ENCODE peak calls at places on chromosomes 5 and 9, in four cellular contexts. F, P, L and S are unnamed samples.

GRCh38 chr5:23332650-23333251 is 174.7 kb upstream of the PRDM9 start:
- DNase-seq in F (peak; percentile 0), P (no peak), L (no peak), S (no peak)

GRCh38 chr5:43638107-43638506 is 35.1 kb downstream of the NNT start:
- DNase-seq in F (no peak), P (no peak), L (no peak), S (no peak)

GRCh38 chr5:160287378-160288051 is 24.8 kb downstream of the CCNJL start:
- DNase-seq in F (no peak), P (no peak), L (no peak), S (no peak)

GRCh38 chr5:158135682-158136176 is 276.8 kb upstream of the CLINT1 start:
- DNase-seq in F (no peak), P (no peak), L (no peak), S (no peak)

GRCh38 chr5:72555871-72556270 is 48.7 kb upstream of the ZNF366 start:
- DNase-seq in F (no peak), P (no peak), L (no peak), S (no peak)

GRCh38 chr9:76605271-76605670 is 146.3 kb downstream of the GCNT1 start:
- DNase-seq in F (no peak), P (peak; percentile 15), L (no peak), S (no peak)

GRCh38 chr5:83026930-83027687 is 50.1 kb downstream of the TMEM167A start:
- DNase-seq in F (no peak), P (peak; percentile 30), L (no peak), S (no peak)

GRCh38 chr5:80481019-80481893 is 6.6 kb upstream of the FAM151B start:
- DNase-seq in F (peak; percentile 7), P (peak; percentile 27), L (peak; percentile 63), S (peak; percentile 43)

GRCh38 chr5:134902071-134902801 is 2.7 kb upstream of the PCBD2 start:
- DNase-seq in F (no peak), P (peak; percentile 60), L (no peak), S (peak; percentile 5)

GRCh38 chr9:129176786-129177442 is 1.1 kb downstream of the IER5L start:
- DNase-seq in F (no peak), P (no peak), L (peak; percentile 51), S (peak; percentile 30)

GRCh38 chr9:129724456-129725190 is 28.2 kb downstream of the PTGES start:
- DNase-seq in F (no peak), P (no peak), L (no peak), S (no peak)

GRCh38 chr5:3878267-3878666 is 282.6 kb downstream of the IRX1 start:
- DNase-seq in F (no peak), P (no peak), L (no peak), S (no peak)

GRCh38 chr5:75734913-75735789 is 17.9 kb upstream of the POC5 start:
- DNase-seq in F (no peak), P (peak; percentile 5), L (peak; percentile 54), S (no peak)

GRCh38 chr5:84287964-84288363 is 96.7 kb downstream of the EDIL3 start:
- DNase-seq in F (no peak), P (peak; percentile 23), L (no peak), S (peak; percentile 53)

GRCh38 chr5:75510417-75510835 is 1.0 kb downstream of the CERT1 start:
- DNase-seq in F (no peak), P (no peak), L (peak; percentile 50), S (no peak)

GRCh38 chr5:1557114-1557873 is 33.5 kb upstream of the LPCAT1 start:
- DNase-seq in F (no peak), P (no peak), L (no peak), S (no peak)

GRCh38 chr5:88746438-88746882 is 136.5 kb downstream of the MEF2C start:
- DNase-seq in F (no peak), P (peak; percentile 76), L (no peak), S (no peak)

GRCh38 chr5:55773057-55773456 is 35.2 kb downstream of the DDX4 start:
- DNase-seq in F (no peak), P (no peak), L (no peak), S (no peak)

GRCh38 chr5:72394688-72395087 is 74.5 kb downstream of the PTCD2 start:
- DNase-seq in F (no peak), P (no peak), L (peak; percentile 41), S (peak; percentile 1)

GRCh38 chr9:88746029-88746743 is 211.2 kb downstream of the NXNL2 start:
- DNase-seq in F (no peak), P (no peak), L (no peak), S (no peak)

GRCh38 chr9:95507456-95508241 is 9.1 kb downstream of the PTCH1 start:
- DNase-seq in F (no peak), P (no peak), L (peak; percentile 70), S (no peak)

GRCh38 chr5:38258319-38259061 is at the start of gene EGFLAM:
- DNase-seq in F (peak; percentile 15), P (no peak), L (peak; percentile 35), S (no peak)

GRCh38 chr5:138149530-138149929 is 10.3 kb upstream of the NME5 start:
- DNase-seq in F (no peak), P (no peak), L (no peak), S (no peak)

DNA sequence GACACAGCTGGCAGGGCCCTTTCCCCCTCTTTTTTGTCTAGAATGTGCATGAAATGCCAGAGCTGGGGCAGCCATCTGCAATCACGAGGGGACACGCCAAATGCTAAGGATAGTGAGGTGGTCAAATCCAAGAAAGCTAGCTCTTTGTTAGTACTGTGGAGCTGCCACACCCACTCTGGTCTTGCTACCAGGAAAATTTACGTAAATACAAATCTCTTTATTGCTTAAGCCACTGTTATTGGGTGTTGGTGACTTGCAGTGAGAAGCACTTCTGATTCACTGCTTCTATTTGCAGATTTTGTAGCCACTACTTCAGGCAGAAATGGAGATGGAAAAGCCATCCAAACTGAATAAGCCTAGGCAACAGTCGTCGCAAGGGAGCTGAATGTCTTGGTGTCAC is 25.6 kb upstream of the SUSD1 start:
- DNase-seq in F (no peak), P (no peak), L (no peak), S (no peak)
- TF ChIP-seq SPI1 in F (no peak), P (no peak), L (no peak), S (no peak)

GRCh38 chr5:101174981-101175380 is 271.9 kb upstream of the ST8SIA4 start:
- DNase-seq in F (no peak), P (no peak), L (no peak), S (no peak)
- TF ChIP-seq SPI1 in F (no peak), P (no peak), L (no peak), S (no peak)

DNA sequence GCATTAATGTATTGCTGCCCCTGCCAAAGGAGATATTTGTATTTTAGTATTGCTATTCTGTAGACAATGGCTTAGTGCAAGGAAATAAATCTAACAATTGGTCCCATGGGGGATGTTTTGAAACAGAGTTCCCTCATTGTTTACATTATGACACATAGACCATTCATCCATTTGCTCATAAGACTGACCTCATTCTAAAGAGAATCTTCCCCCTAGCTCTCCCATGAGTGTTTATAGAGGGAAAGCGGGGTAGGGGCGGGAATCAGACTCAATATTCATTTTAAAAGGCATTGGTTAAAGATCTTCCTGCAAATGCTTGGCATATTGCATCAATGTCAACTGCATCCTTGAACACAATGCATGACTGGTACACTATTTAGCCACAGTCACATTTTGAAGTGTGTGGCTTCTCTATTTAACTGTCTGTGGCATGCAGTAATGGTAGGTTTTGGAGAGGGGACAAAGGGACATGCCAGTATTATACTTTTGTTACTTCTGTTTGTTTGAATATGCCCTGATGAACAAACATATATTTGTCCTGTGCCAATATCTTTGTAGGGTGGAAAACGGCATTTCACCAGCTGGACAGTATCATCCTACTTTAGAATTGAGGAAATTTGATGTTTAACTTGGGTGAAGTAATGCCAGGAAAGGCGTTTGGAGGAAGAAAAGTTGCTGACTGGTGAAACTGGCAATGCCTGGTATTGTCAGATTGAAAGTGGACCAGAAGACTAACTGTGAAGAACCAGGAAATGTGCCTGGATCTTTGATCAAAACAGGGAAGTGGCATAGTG is 84.1 kb upstream of the MEGF10 start:
- DNase-seq in F (no peak), P (no peak), L (no peak), S (no peak)
- TF ChIP-seq SPI1 in F (no peak), P (no peak), L (no peak), S (no peak)

GRCh38 chr5:6737043-6737941 is 24.1 kb downstream of the TENT4A start:
- DNase-seq in F (no peak), P (peak; percentile 88), L (no peak), S (no peak)
- TF ChIP-seq SPI1 in F (peak; percentile 92), P (peak; percentile 91), L (no peak), S (no peak)

GRCh38 chr9:79329861-79330260 is 241.9 kb upstream of the TLE4 start:
- DNase-seq in F (no peak), P (no peak), L (no peak), S (no peak)

DNA sequence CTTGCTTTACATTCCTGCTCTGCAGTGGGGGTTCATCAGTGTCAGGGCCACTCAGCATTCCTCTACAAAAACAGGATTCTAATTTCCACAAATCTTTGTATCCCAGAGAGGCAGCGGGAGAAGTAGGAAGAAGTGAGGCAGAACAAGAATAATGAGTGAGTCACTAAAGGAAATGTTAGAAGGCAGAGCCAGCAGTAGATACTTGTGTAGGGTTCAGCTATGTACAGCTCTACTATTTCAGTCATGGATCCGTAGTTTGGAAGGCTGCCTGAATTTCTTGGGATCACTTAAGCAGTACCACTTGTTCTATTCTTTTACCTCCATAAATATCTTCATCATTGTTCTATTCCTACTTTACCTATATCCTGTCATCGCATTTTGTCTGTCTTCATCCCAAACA is 246.3 kb upstream of the TLE4 start:
- DNase-seq in F (no peak), P (no peak), L (no peak), S (no peak)
- TF ChIP-seq SPI1 in F (no peak), P (no peak), L (no peak), S (no peak)

GRCh38 chr9:2723666-2724065 is 6.4 kb downstream of the KCNV2 start:
- DNase-seq in F (no peak), P (no peak), L (no peak), S (no peak)
- TF ChIP-seq SPI1 in F (no peak), P (no peak), L (no peak), S (no peak)

GRCh38 chr5:149425729-149426128 is 46.6 kb upstream of the IL17B start:
- DNase-seq in F (no peak), P (no peak), L (no peak), S (no peak)
- TF ChIP-seq SPI1 in F (no peak), P (no peak), L (no peak), S (no peak)

GRCh38 chr5:174583071-174583470 is 141.3 kb upstream of the MSX2 start:
- DNase-seq in F (no peak), P (no peak), L (no peak), S (no peak)

GRCh38 chr5:174585472-174585871 is 138.9 kb upstream of the MSX2 start:
- DNase-seq in F (no peak), P (no peak), L (no peak), S (no peak)

GRCh38 chr5:174576042-174576441 is 148.3 kb upstream of the MSX2 start:
- DNase-seq in F (no peak), P (no peak), L (no peak), S (no peak)

GRCh38 chr5:174581483-174581882 is 142.9 kb upstream of the MSX2 start:
- DNase-seq in F (no peak), P (no peak), L (peak; percentile 21), S (peak; percentile 5)
- TF ChIP-seq SPI1 in F (no peak), P (no peak), L (no peak), S (no peak)